ENCODE peak calls at places on chromosome 13, in ten cellular contexts. J is cardiac muscle cell; R is ascending aorta; M is fibroblast of lung; E is left ventricle myocardium inferior; Y is Panc1; T is endodermal cell; S is GM23338; Z is A673; B is CD4-positive, alpha-beta memory T cell. X is an unnamed sample. For H3K27me3, the result is how much of the 10 kb centered on the place peaks cover.

GRCh38 chr13:84686973-84687372 is 804.7 kb upstream of the SLITRK1 start:
- DNase-seq in J (no peak), R (no peak), M (no peak), E (no peak), Y (no peak), T (no peak), S (no peak), Z (no peak), B (no peak), X (no peak)

GRCh38 chr13:49938921-49939320 is 2.8 kb upstream of the SPRYD7 start:
- DNase-seq in J (no peak), R (no peak), M (no peak), E (no peak), Y (no peak), T (no peak), S (no peak), Z (no peak), B (no peak), X (no peak)

GRCh38 chr13:73981595-73981994 is 152.6 kb downstream of the KLF12 start:
- DNase-seq in J (no peak), R (no peak), M (peak), E (no peak), Y (no peak), T (no peak), S (no peak), Z (no peak), B (no peak), X (no peak)

GRCh38 chr13:80239571-80240255 is 101.2 kb downstream of the SPRY2 start:
- DNase-seq in J (no peak), R (no peak), M (peak), E (no peak), Y (no peak), T (no peak), S (no peak), Z (no peak), B (no peak), X (no peak)

GRCh38 chr13:68066879-68067513 is 836.9 kb upstream of the PCDH9 start:
- DNase-seq in J (no peak), R (no peak), M (no peak), E (no peak), Y (no peak), T (no peak), S (no peak), Z (no peak), B (no peak), X (no peak)

GRCh38 chr13:65921933-65922332 is 1308.2 kb downstream of the PCDH9 start:
- DNase-seq in J (peak), R (no peak), M (no peak), E (no peak), Y (no peak), T (no peak), S (no peak), Z (no peak), B (no peak), X (no peak)

GRCh38 chr13:38804536-38804935 is 117.7 kb downstream of the FREM2 start:
- DNase-seq in J (peak), R (no peak), M (peak), E (no peak), Y (no peak), T (no peak), S (peak), Z (peak), B (no peak), X (no peak)

GRCh38 chr13:50374517-50374916 is 359.3 kb downstream of the KCNRG start:
- DNase-seq in J (no peak), R (no peak), M (no peak), E (no peak), Y (no peak), T (no peak), S (no peak), Z (no peak), B (no peak), X (no peak)

GRCh38 chr13:94674609-94675348 is 37.6 kb downstream of the SOX21 start:
- DNase-seq in J (peak), R (no peak), M (peak), E (no peak), Y (peak), T (peak), S (peak), Z (peak), B (peak), X (peak)

GRCh38 chr13:23378009-23378632 is 55.4 kb downstream of the SACS start:
- DNase-seq in J (peak), R (peak), M (peak), E (no peak), Y (no peak), T (no peak), S (peak), Z (peak), B (peak), X (peak)

GRCh38 chr13:103960011-103960410 is 893.8 kb upstream of the SLC10A2 start:
- DNase-seq in J (no peak), R (no peak), M (no peak), E (no peak), Y (no peak), T (no peak), S (no peak), Z (no peak), B (no peak), X (no peak)

GRCh38 chr13:43894438-43894837 is 14.7 kb downstream of the LACC1 start:
- DNase-seq in J (no peak), R (no peak), M (no peak), E (no peak), Y (no peak), T (no peak), S (peak), Z (peak), B (no peak), X (peak)

GRCh38 chr13:91155512-91156114 is 191.9 kb upstream of the MIR17HG start:
- DNase-seq in J (no peak), R (no peak), M (no peak), E (no peak), Y (no peak), T (peak), S (peak), Z (no peak), B (no peak), X (no peak)

GRCh38 chr13:19172647-19173030 is 9.0 kb downstream of the TUBA3C start:
- DNase-seq in J (no peak), R (no peak), M (no peak), E (no peak), Y (no peak), T (no peak), S (no peak), Z (no peak), B (no peak), X (no peak)

GRCh38 chr13:90415902-90416301 is 931.6 kb upstream of the MIR17HG start:
- DNase-seq in J (no peak), R (no peak), M (peak), E (no peak), Y (no peak), T (no peak), S (no peak), Z (peak), B (no peak), X (no peak)

GRCh38 chr13:18212873-18213272 is 968.8 kb downstream of the TUBA3C start:
- DNase-seq in J (peak), R (no peak), M (no peak), E (no peak), Y (no peak), T (no peak), S (peak), Z (no peak), B (no peak), X (no peak)

GRCh38 chr13:77952276-77952675 is 33.6 kb upstream of the EDNRB start:
- DNase-seq in J (no peak), R (no peak), M (no peak), E (no peak), Y (no peak), T (no peak), S (peak), Z (no peak), B (no peak), X (no peak)

GRCh38 chr13:48086272-48086671 is 8.6 kb downstream of the MED4 start:
- DNase-seq in J (no peak), R (no peak), M (no peak), E (no peak), Y (no peak), T (no peak), S (no peak), Z (no peak), B (no peak), X (no peak)

GRCh38 chr13:31638577-31638976 is 100.7 kb upstream of the RXFP2 start:
- DNase-seq in J (peak), R (no peak), M (peak), E (no peak), Y (no peak), T (no peak), S (no peak), Z (peak), B (no peak), X (no peak)

GRCh38 chr13:49958321-49958720 is 22.2 kb upstream of the SPRYD7 start:
- DNase-seq in J (no peak), R (no peak), M (peak), E (no peak), Y (no peak), T (no peak), S (no peak), Z (no peak), B (no peak), X (no peak)

GRCh38 chr13:40063278-40063698 is 407.8 kb downstream of the COG6 start:
- DNase-seq in J (peak), R (no peak), M (peak), E (peak), Y (no peak), T (no peak), S (no peak), Z (no peak), B (no peak), X (no peak)

GRCh38 chr13:34034411-34034810 is 216.5 kb downstream of the RFC3 start:
- DNase-seq in J (no peak), R (no peak), M (no peak), E (no peak), Y (no peak), T (no peak), S (no peak), Z (no peak), B (no peak), X (no peak)

GRCh38 chr13:31761951-31762350 is 22.6 kb downstream of the RXFP2 start:
- DNase-seq in J (no peak), R (no peak), M (peak), E (no peak), Y (no peak), T (no peak), S (no peak), Z (no peak), B (no peak), X (no peak)

GRCh38 chr13:42380420-42381164 is 108.6 kb downstream of the AKAP11 start:
- DNase-seq in J (no peak), R (no peak), M (no peak), E (no peak), Y (no peak), T (no peak), S (no peak), Z (no peak), B (no peak), X (no peak)

GRCh38 chr13:59774511-59774911 is 389.2 kb downstream of the DIAPH3 start:
- DNase-seq in J (peak), R (no peak), M (peak), E (no peak), Y (no peak), T (no peak), S (peak), Z (peak), B (no peak), X (no peak)

GRCh38 chr13:20567881-20568528 is 1.0 kb downstream of the IFT88 start:
- DNase-seq in J (no peak), R (no peak), M (no peak), E (no peak), Y (no peak), T (no peak), S (no peak), Z (no peak), B (no peak), X (no peak)

GRCh38 chr13:41499452-41499851 is 42.1 kb downstream of the RGCC start:
- DNase-seq in J (no peak), R (no peak), M (no peak), E (no peak), Y (no peak), T (no peak), S (no peak), Z (no peak), B (no peak), X (no peak)

GRCh38 chr13:104592127-104592526 is 1525.9 kb upstream of the SLC10A2 start:
- DNase-seq in J (peak), R (no peak), M (peak), E (no peak), Y (no peak), T (no peak), S (no peak), Z (no peak), B (no peak), X (no peak)

GRCh38 chr13:72255908-72256307 is 388.9 kb upstream of the DACH1 start:
- DNase-seq in J (peak), R (no peak), M (peak), E (no peak), Y (no peak), T (peak), S (peak), Z (peak), B (no peak), X (peak)

GRCh38 chr13:93690139-93690538 is 463.5 kb downstream of the GPC6 start:
- DNase-seq in J (peak), R (no peak), M (no peak), E (no peak), Y (no peak), T (peak), S (peak), Z (peak), B (no peak), X (peak)

GRCh38 chr13:37173214-37173613 is 67.8 kb upstream of the CSNK1A1L start:
- DNase-seq in J (peak), R (no peak), M (peak), E (no peak), Y (no peak), T (peak), S (peak), Z (peak), B (no peak), X (no peak)

GRCh38 chr13:36054041-36054440 is 77.1 kb downstream of the DCLK1 start:
- DNase-seq in J (no peak), R (no peak), M (no peak), E (no peak), Y (no peak), T (no peak), S (no peak), Z (no peak), B (no peak), X (no peak)

GRCh38 chr13:109243311-109243951 is 543.0 kb downstream of the IRS2 start:
- DNase-seq in J (peak), R (no peak), M (peak), E (no peak), Y (no peak), T (peak), S (peak), Z (peak), B (no peak), X (no peak)

GRCh38 chr13:110001622-110002275 is 215.4 kb upstream of the IRS2 start:
- DNase-seq in J (peak), R (no peak), M (peak), E (no peak), Y (no peak), T (no peak), S (no peak), Z (no peak), B (no peak), X (no peak)

GRCh38 chr13:44420376-44421220 is 47.0 kb downstream of the SERP2 start:
- DNase-seq in J (no peak), R (no peak), M (no peak), E (no peak), Y (no peak), T (peak), S (peak), Z (no peak), B (no peak), X (peak)

GRCh38 chr13:71864094-71864980 is 2.7 kb downstream of the DACH1 start:
- DNase-seq in J (peak), R (no peak), M (peak), E (peak), Y (no peak), T (no peak), S (peak), Z (peak), B (no peak), X (peak)

DNA sequence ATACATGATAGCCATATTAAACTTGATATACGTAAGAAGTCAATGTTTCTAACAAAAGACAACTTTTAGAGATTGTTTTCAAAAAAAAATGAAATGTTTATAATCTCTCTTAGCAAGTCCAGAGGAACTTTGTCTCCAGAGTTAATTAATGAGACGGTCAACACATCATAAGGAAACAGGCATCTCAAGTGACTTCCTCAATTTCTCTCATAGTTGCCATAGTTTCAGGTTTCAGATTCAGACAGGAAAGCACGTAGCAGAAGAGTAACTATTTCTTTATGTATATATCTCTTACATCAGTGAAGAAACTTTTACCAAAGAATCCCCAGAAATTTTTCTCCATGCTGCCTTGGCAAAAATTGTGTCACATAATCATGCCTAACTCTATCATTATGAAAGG is 159.6 kb upstream of the ATXN8OS start:
- DNase-seq in J (no peak), R (no peak), M (no peak), E (no peak), Y (no peak), T (no peak), S (no peak), Z (no peak), B (no peak), X (no peak)
- H3K4me3 ChIP-seq in J (no peak), R (no peak), M (no peak), E (no peak), Y (no peak), T (no peak), S (no peak), Z (no peak), B (no peak), X (no peak)

GRCh38 chr13:98984118-98984517 is 6.3 kb upstream of the DOCK9 start:
- DNase-seq in J (no peak), R (no peak), M (no peak), E (no peak), Y (peak), T (no peak), S (no peak), Z (no peak), B (no peak), X (no peak)
- H3K27me3 ChIP-seq in J (under half), R (under half), M (under half), E (under half), Y (under half), T (under half), S (under half), Z (under half), B (under half), X (under half)

DNA sequence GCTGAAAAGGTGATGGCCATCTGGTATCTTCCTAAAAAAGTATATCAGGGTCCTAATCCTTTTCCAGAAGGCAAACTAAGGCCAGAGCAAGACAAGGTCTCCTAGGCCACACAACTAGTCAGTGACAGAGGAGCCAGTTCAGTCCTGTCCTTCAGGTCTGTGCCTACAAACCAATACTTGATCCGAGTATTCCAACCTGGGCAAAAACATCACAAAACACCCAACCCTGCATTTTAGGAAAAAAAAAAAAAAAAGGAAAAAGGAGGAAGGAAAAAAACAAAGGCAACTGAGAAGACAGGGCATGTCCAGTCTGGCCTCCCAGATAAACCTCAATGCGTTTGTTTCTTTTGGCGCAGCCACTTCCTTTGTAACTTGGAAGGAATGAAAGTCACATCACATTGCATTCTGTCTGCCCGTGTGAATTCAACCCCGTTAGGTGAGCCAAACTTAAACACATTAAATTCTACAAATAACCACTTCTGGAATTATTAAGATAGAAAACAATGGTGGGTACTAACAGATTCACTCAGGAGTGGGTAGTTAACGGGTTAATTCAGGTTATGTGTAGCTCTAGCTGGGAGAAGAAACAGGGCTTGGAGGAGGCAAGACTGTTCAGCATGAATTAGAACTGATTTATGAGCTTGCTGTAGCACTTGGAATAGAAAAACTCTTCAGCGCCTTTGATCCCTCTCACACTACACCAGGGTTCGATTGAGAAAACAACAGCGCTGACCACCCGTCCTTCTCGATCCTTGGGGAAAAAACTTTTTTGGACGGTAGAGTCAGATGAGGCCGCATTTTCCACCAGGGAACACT is 43.0 kb upstream of the HNRNPA1L2 start:
- DNase-seq in J (peak), R (no peak), M (peak), E (no peak), Y (no peak), T (no peak), S (no peak), Z (no peak), B (no peak), X (peak)
- H3K4me3 ChIP-seq in J (peak), R (peak), M (no peak), E (peak), Y (no peak), T (peak), S (peak), Z (peak), B (peak), X (peak)

GRCh38 chr13:100645382-100645781 is 29.2 kb downstream of the TMTC4 start:
- DNase-seq in J (no peak), R (no peak), M (no peak), E (no peak), Y (no peak), T (no peak), S (no peak), Z (no peak), B (no peak), X (no peak)

GRCh38 chr13:100646871-100647270 is 27.7 kb downstream of the TMTC4 start:
- DNase-seq in J (no peak), R (no peak), M (no peak), E (no peak), Y (no peak), T (no peak), S (no peak), Z (no peak), B (no peak), X (no peak)

GRCh38 chr13:100646030-100646673 is 28.4 kb downstream of the TMTC4 start:
- DNase-seq in J (peak), R (no peak), M (peak), E (no peak), Y (no peak), T (peak), S (peak), Z (peak), B (no peak), X (peak)

GRCh38 chr13:100650321-100650720 is 24.3 kb downstream of the TMTC4 start:
- DNase-seq in J (no peak), R (no peak), M (no peak), E (no peak), Y (no peak), T (peak), S (no peak), Z (no peak), B (no peak), X (no peak)

DNA sequence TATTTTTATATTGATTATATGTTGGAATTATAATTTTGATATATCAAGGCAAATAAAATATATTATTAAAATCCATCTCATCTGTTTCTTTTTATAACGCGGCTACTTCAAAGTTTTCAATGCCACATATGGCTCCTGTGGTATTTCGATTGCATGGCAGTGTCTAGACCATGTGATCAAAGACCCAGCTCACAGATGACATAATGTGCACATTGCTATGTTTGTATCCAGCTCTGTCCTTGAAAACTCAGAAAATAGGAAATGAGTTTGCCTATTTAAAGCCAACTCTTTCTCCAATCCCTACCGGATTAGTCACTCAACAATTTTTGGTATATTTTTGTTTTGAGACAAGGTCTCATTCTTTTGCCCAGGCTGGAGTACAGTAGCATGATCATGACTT is 26.2 kb downstream of the TMTC4 start:
- DNase-seq in J (no peak), R (no peak), M (no peak), E (no peak), Y (no peak), T (no peak), S (no peak), Z (no peak), B (no peak), X (no peak)
- H3K27me3 ChIP-seq in J (under half), R (under half), M (under half), E (under half), Y (under half), T (under half), S (under half), Z (under half), B (under half), X (under half)

GRCh38 chr13:113836917-113837553 is 26.8 kb downstream of the GAS6 start:
- DNase-seq in J (peak), R (no peak), M (peak), E (peak), Y (no peak), T (no peak), S (no peak), Z (peak), B (no peak), X (no peak)

GRCh38 chr13:113838711-113839201 is 25.1 kb downstream of the GAS6 start:
- DNase-seq in J (no peak), R (no peak), M (no peak), E (peak), Y (no peak), T (no peak), S (no peak), Z (no peak), B (no peak), X (no peak)

GRCh38 chr13:113839536-113840204 is 24.2 kb downstream of the GAS6 start:
- DNase-seq in J (no peak), R (no peak), M (no peak), E (peak), Y (no peak), T (no peak), S (no peak), Z (no peak), B (no peak), X (no peak)

GRCh38 chr13:113835461-113836274 is 28.2 kb downstream of the GAS6 start:
- DNase-seq in J (peak), R (no peak), M (peak), E (peak), Y (no peak), T (no peak), S (no peak), Z (peak), B (no peak), X (no peak)

GRCh38 chr13:113837554-113838355 is 26.1 kb downstream of the GAS6 start:
- DNase-seq in J (peak), R (peak), M (peak), E (peak), Y (no peak), T (peak), S (no peak), Z (peak), B (no peak), X (no peak)
- H3K4me3 ChIP-seq in J (no peak), R (peak), M (peak), E (peak), Y (peak), T (no peak), S (no peak), Z (no peak), B (no peak), X (no peak)